ENCODE peak calls at places on chromosomes 6 and 20, in five cellular contexts. E is heart left ventricle, G is fibroblast of villous mesenchyme, Z is H1, N is DND-41. R is an unnamed sample.

GRCh38 chr20:24991897-24992419 is 593 bp downstream of the APMAP start:
- DNase-seq in E (no peak), G (peak), Z (no peak), N (peak), R (peak)

GRCh38 chr6:85574932-85575598 is 18.6 kb downstream of the SNX14 start:
- DNase-seq in E (no peak), G (peak), Z (no peak), N (no peak), R (peak)

GRCh38 chr20:21033817-21034216 is 72.3 kb downstream of the LINC00237 start:
- DNase-seq in E (no peak), G (no peak), Z (no peak), N (no peak), R (no peak)

GRCh38 chr6:72580281-72580940 is 41.5 kb upstream of the KCNQ5 start:
- DNase-seq in E (no peak), G (peak), Z (peak), N (no peak), R (peak)

GRCh38 chr20:16661738-16662137 is 68.1 kb upstream of the SNRPB2 start:
- DNase-seq in E (no peak), G (no peak), Z (no peak), N (no peak), R (no peak)

GRCh38 chr6:145147559-145147958 is 587.8 kb downstream of the EPM2A start:
- DNase-seq in E (no peak), G (no peak), Z (no peak), N (no peak), R (no peak)

GRCh38 chr6:100217225-100217624 is 223.2 kb upstream of the MCHR2 start:
- DNase-seq in E (no peak), G (no peak), Z (no peak), N (no peak), R (no peak)

GRCh38 chr20:38810926-38811325 is 5.4 kb downstream of the PPP1R16B start:
- DNase-seq in E (no peak), G (no peak), Z (no peak), N (no peak), R (no peak)

GRCh38 chr6:81937296-81937937 is 184.9 kb upstream of the TENT5A start:
- DNase-seq in E (no peak), G (peak), Z (no peak), N (no peak), R (no peak)

GRCh38 chr6:117404548-117404947 is 21.2 kb downstream of the ROS1 start:
- DNase-seq in E (no peak), G (peak), Z (no peak), N (no peak), R (no peak)

GRCh38 chr6:25342784-25343183 is 63.6 kb downstream of the CARMIL1 start:
- DNase-seq in E (no peak), G (peak), Z (no peak), N (no peak), R (peak)

GRCh38 chr20:49685161-49685601 is 28.5 kb downstream of the B4GALT5 start:
- DNase-seq in E (no peak), G (no peak), Z (no peak), N (peak), R (no peak)

GRCh38 chr6:121867095-121867494 is 431.6 kb downstream of the GJA1 start:
- DNase-seq in E (no peak), G (peak), Z (no peak), N (no peak), R (no peak)

GRCh38 chr20:48736636-48737035 is 91.2 kb downstream of the PREX1 start:
- DNase-seq in E (no peak), G (no peak), Z (no peak), N (no peak), R (no peak)

GRCh38 chr6:166152660-166153059 is 15.0 kb downstream of the TBXT start:
- DNase-seq in E (no peak), G (no peak), Z (no peak), N (no peak), R (no peak)

GRCh38 chr6:43669050-43669921 is 18.3 kb downstream of the MRPS18A start:
- DNase-seq in E (peak), G (peak), Z (no peak), N (no peak), R (peak)

GRCh38 chr20:815914-816606 is 17.5 kb upstream of the FAM110A start:
- DNase-seq in E (peak), G (peak), Z (peak), N (peak), R (peak)

GRCh38 chr20:14383326-14383725 is 45.9 kb upstream of the FLRT3 start:
- DNase-seq in E (no peak), G (no peak), Z (no peak), N (no peak), R (no peak)

GRCh38 chr6:13406781-13407180 is 78.4 kb upstream of the TBC1D7 start:
- DNase-seq in E (peak), G (no peak), Z (no peak), N (no peak), R (peak)

GRCh38 chr6:135346747-135347146 is 150.8 kb downstream of the AHI1 start:
- DNase-seq in E (no peak), G (peak), Z (no peak), N (peak), R (no peak)

GRCh38 chr6:162416845-162417537 is 310.6 kb downstream of the PRKN start:
- DNase-seq in E (no peak), G (no peak), Z (no peak), N (no peak), R (no peak)

GRCh38 chr6:24191346-24191745 is 65.3 kb downstream of the NRSN1 start:
- DNase-seq in E (no peak), G (no peak), Z (no peak), N (no peak), R (no peak)

GRCh38 chr20:57672164-57672563 is 37.7 kb downstream of the PMEPA1 start:
- DNase-seq in E (peak), G (peak), Z (no peak), N (no peak), R (no peak)

GRCh38 chr20:46171476-46171875 is 53.4 kb downstream of the CD40 start:
- DNase-seq in E (no peak), G (no peak), Z (no peak), N (no peak), R (no peak)

GRCh38 chr6:150395388-150396009 is 26.7 kb downstream of the IYD start:
- DNase-seq in E (peak), G (peak), Z (peak), N (peak), R (peak)

GRCh38 chr20:33686008-33686983 is at the start of gene E2F1:
- DNase-seq in E (peak), G (peak), Z (no peak), N (peak), R (peak)
- TF ChIP-seq CTCF in E (peak), G (peak), Z (no peak), N (peak), R (no peak)

GRCh38 chr20:47418061-47418616 is 61.6 kb upstream of the ZMYND8 start:
- DNase-seq in E (no peak), G (no peak), Z (no peak), N (no peak), R (no peak)

GRCh38 chr20:47417245-47418060 is 61.0 kb upstream of the ZMYND8 start:
- DNase-seq in E (no peak), G (no peak), Z (no peak), N (no peak), R (no peak)

GRCh38 chr20:47421076-47421475 is 64.6 kb upstream of the ZMYND8 start:
- DNase-seq in E (no peak), G (no peak), Z (no peak), N (no peak), R (no peak)

DNA sequence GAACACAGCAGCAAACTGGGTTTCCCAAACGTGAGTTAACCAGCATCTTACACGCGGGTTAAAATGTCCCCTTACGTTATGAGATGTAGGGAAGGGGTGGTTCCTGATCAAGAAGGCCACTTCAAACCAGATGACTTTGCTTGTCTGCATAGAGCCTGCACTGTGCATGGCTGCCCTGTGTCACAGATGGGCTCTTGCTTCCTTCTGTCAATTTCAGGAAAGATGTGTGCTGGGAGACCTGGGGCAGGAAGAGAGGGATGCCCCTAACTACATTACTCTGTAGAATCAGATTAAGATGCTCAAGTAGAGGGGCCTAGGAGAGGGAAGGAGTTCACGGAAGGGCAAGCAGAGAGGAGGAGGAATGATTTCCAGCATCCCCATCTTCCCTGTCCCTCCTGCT is 63.5 kb upstream of the ZMYND8 start:
- DNase-seq in E (no peak), G (no peak), Z (no peak), N (no peak), R (no peak)
- H3K4me3 ChIP-seq in E (no peak), G (no peak), Z (no peak), N (no peak), R (no peak)

GRCh38 chr6:149043476-149044130 is 273.9 kb upstream of the TAB2 start:
- DNase-seq in E (no peak), G (no peak), Z (peak), N (peak), R (no peak)

GRCh38 chr6:149046164-149046821 is 271.2 kb upstream of the TAB2 start:
- DNase-seq in E (no peak), G (no peak), Z (no peak), N (no peak), R (no peak)

GRCh38 chr6:149046822-149047246 is 270.7 kb upstream of the TAB2 start:
- DNase-seq in E (no peak), G (peak), Z (no peak), N (no peak), R (no peak)

GRCh38 chr6:149044394-149044965 is 273.0 kb upstream of the TAB2 start:
- DNase-seq in E (no peak), G (peak), Z (no peak), N (no peak), R (no peak)

GRCh38 chr6:149045404-149045803 is 272.1 kb upstream of the TAB2 start:
- DNase-seq in E (no peak), G (no peak), Z (no peak), N (peak), R (no peak)
- TF ChIP-seq CTCF in E (no peak), G (no peak), Z (no peak), N (peak), R (no peak)

GRCh38 chr6:146917979-146918378 is 286.2 kb upstream of the STXBP5 start:
- DNase-seq in E (no peak), G (no peak), Z (no peak), N (no peak), R (no peak)

GRCh38 chr6:146919017-146919416 is 285.2 kb upstream of the STXBP5 start:
- DNase-seq in E (no peak), G (no peak), Z (no peak), N (no peak), R (no peak)

GRCh38 chr6:146915671-146916127 is 288.5 kb upstream of the STXBP5 start:
- DNase-seq in E (no peak), G (no peak), Z (no peak), N (no peak), R (peak)

GRCh38 chr6:146916435-146917015 is 287.7 kb upstream of the STXBP5 start:
- DNase-seq in E (no peak), G (peak), Z (no peak), N (no peak), R (no peak)

DNA sequence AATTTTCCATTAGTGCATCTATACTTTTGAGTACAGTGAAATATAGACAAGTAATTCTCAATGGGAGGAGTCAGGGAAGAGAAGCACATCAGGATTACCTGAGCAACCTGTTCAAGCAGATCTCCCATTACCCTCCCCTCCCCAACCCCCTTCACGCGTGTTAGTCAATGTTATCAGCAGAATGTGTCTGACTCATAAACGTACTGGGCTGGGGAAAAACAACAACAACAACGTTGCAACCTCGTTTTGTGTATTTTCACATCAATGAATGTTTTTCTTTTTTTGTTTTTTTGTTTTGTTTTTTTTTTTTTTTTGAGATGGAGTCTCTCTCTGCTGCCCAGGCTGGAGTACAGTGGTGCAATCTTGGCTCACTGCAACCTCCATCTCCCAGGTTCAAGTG is 287.0 kb upstream of the STXBP5 start:
- DNase-seq in E (no peak), G (no peak), Z (no peak), N (no peak), R (no peak)
- H3K4me3 ChIP-seq in E (no peak), G (no peak), Z (no peak), N (no peak), R (no peak)

GRCh38 chr6:53417141-53417540 is 68.4 kb upstream of the ELOVL5 start:
- DNase-seq in E (no peak), G (no peak), Z (no peak), N (no peak), R (no peak)
- TF ChIP-seq CTCF in E (no peak), G (peak), Z (no peak), N (no peak), R (peak)